ENCODE peak calls at places on chromosomes 4 and X, in nine cellular contexts. One of them, this sample, is unnamed.

GRCh38 chrX:39894626-39895025 is 203.1 kb downstream of the BCOR start:
- DNase-seq in breast epithelium: no peak
- DNase-seq in uterus: no peak
- DNase-seq in ovary: no peak
- DNase-seq in IMR-90: no peak
- DNase-seq in spleen: no peak
- DNase-seq in stomach: peak; percentile 33
- DNase-seq in sigmoid colon: no peak
- DNase-seq in NB4: no peak
- DNase-seq in this sample: peak; percentile 66

GRCh38 chr4:109166586-109166985 is 135.9 kb downstream of the COL25A1 start:
- DNase-seq in breast epithelium: no peak
- DNase-seq in uterus: no peak
- DNase-seq in ovary: no peak
- DNase-seq in IMR-90: no peak
- DNase-seq in spleen: no peak
- DNase-seq in stomach: no peak
- DNase-seq in sigmoid colon: no peak
- DNase-seq in NB4: no peak
- DNase-seq in this sample: no peak

GRCh38 chr4:80136238-80136637 is 61.1 kb upstream of the PRDM8 start:
- DNase-seq in breast epithelium: no peak
- DNase-seq in uterus: no peak
- DNase-seq in ovary: no peak
- DNase-seq in IMR-90: no peak
- DNase-seq in spleen: no peak
- DNase-seq in stomach: no peak
- DNase-seq in sigmoid colon: no peak
- DNase-seq in NB4: no peak
- DNase-seq in this sample: no peak

GRCh38 chr4:10302096-10302495 is 155.1 kb downstream of the ZNF518B start:
- DNase-seq in breast epithelium: no peak
- DNase-seq in uterus: no peak
- DNase-seq in ovary: no peak
- DNase-seq in IMR-90: no peak
- DNase-seq in spleen: no peak
- DNase-seq in stomach: no peak
- DNase-seq in sigmoid colon: no peak
- DNase-seq in NB4: no peak
- DNase-seq in this sample: no peak

GRCh38 chrX:11420851-11421250 is 127.6 kb downstream of the AMELX start:
- DNase-seq in breast epithelium: no peak
- DNase-seq in uterus: no peak
- DNase-seq in ovary: no peak
- DNase-seq in IMR-90: no peak
- DNase-seq in spleen: no peak
- DNase-seq in stomach: no peak
- DNase-seq in sigmoid colon: no peak
- DNase-seq in NB4: no peak
- DNase-seq in this sample: no peak

GRCh38 chrX:118219866-118220265 is 103.3 kb upstream of the KLHL13 start:
- DNase-seq in breast epithelium: no peak
- DNase-seq in uterus: no peak
- DNase-seq in ovary: no peak
- DNase-seq in IMR-90: no peak
- DNase-seq in spleen: no peak
- DNase-seq in stomach: no peak
- DNase-seq in sigmoid colon: no peak
- DNase-seq in NB4: no peak
- DNase-seq in this sample: no peak

GRCh38 chr4:106628616-106629606 is 260.3 kb upstream of the GIMD1 start:
- DNase-seq in breast epithelium: no peak
- DNase-seq in uterus: no peak
- DNase-seq in ovary: no peak
- DNase-seq in IMR-90: no peak
- DNase-seq in spleen: no peak
- DNase-seq in stomach: no peak
- DNase-seq in sigmoid colon: no peak
- DNase-seq in NB4: no peak
- DNase-seq in this sample: no peak

GRCh38 chr4:99334880-99335279 is 13.7 kb upstream of the ADH1B start:
- DNase-seq in breast epithelium: no peak
- DNase-seq in uterus: no peak
- DNase-seq in ovary: no peak
- DNase-seq in IMR-90: no peak
- DNase-seq in spleen: no peak
- DNase-seq in stomach: no peak
- DNase-seq in sigmoid colon: no peak
- DNase-seq in NB4: no peak
- DNase-seq in this sample: no peak

GRCh38 chr4:87270144-87270543 is 49.7 kb upstream of the KLHL8 start:
- DNase-seq in breast epithelium: no peak
- DNase-seq in uterus: no peak
- DNase-seq in ovary: no peak
- DNase-seq in IMR-90: peak; percentile 52
- DNase-seq in spleen: no peak
- DNase-seq in stomach: no peak
- DNase-seq in sigmoid colon: no peak
- DNase-seq in NB4: peak; percentile 60
- DNase-seq in this sample: no peak

GRCh38 chr4:11743236-11743635 is 314.5 kb upstream of the HS3ST1 start:
- DNase-seq in breast epithelium: no peak
- DNase-seq in uterus: no peak
- DNase-seq in ovary: no peak
- DNase-seq in IMR-90: peak; percentile 17
- DNase-seq in spleen: no peak
- DNase-seq in stomach: no peak
- DNase-seq in sigmoid colon: no peak
- DNase-seq in NB4: no peak
- DNase-seq in this sample: no peak

DNA sequence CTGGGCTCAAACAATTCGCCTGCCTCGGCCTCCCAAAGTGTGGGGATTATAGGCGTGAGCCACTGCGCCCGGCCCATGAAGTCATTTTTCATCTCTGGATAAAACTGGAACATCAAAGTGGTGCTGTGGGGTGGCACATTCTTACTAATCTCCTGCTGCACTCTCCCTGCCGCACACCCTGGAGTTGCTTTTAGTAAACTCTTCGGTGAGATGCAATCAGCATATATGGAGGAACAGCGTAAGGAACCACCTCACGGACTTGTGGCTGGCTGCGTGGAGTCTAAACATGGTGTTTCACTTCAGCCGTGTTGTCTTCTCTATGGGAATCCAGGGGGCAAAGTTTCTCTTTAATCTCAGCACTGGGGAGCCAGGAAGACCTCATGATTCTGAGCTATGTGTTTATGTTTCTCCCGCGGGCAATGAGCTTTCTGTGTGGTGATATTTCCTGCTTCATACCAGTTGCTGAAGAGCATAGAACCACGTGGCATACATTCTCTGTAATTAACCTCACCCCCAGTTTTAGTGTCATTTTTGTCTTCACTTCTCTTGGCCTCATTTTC is 2.1 kb upstream of the RHOH start:
- DNase-seq in breast epithelium: no peak
- DNase-seq in uterus: no peak
- DNase-seq in ovary: no peak
- DNase-seq in IMR-90: peak; percentile 45
- DNase-seq in spleen: no peak
- DNase-seq in stomach: no peak
- DNase-seq in sigmoid colon: no peak
- DNase-seq in NB4: peak; percentile 43
- DNase-seq in this sample: no peak
- TF ChIP-seq POLR2A in breast epithelium: no peak
- TF ChIP-seq POLR2A in uterus: no peak
- TF ChIP-seq POLR2A in ovary: no peak
- TF ChIP-seq POLR2A in IMR-90: no peak
- TF ChIP-seq POLR2A in spleen: peak; percentile 11
- TF ChIP-seq POLR2A in stomach: no peak
- TF ChIP-seq POLR2A in sigmoid colon: no peak
- TF ChIP-seq POLR2A in NB4: no peak
- TF ChIP-seq POLR2A in this sample: no peak

DNA sequence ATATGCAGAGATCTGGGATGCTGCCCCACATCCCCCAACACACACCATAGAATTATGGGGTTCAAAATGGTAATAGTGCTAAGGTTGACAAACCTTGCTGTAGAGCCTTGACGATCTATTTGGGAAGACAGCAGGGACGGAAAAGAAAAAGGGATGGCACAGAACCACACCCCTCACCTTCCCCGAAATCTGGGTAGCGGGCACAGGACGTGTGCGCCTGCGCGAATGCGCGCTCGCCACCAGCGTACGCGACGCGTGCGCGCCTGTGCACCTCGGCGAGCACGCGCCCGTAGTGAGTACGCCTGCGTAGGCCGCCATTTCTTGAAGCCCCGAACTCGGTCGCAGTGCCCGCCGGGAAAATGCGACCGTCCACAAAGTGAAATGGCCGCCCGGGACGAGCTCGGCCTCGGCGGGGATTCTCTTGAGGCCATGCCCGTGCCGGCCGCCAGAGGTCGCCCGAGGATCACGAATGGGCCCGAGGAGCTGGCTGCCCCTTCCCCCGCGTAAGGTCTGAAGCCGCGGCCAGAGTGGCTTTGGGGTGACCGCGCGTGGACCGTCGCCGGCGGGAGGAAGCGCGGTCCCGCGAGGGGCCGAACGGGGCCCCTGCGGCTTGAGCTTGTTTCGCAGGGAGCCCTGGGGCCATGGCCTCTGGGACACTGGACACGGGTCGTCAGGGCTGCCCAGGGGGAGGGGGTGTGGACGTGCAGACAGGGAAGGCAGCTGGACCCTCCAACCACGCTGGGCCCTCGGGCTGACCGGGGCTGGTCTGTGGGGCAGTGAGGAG is 43.7 kb downstream of the ZNF185 start:
- DNase-seq in breast epithelium: peak; percentile 88
- DNase-seq in uterus: peak; percentile 91
- DNase-seq in ovary: peak; percentile 93
- DNase-seq in IMR-90: peak; percentile 89
- DNase-seq in spleen: peak; percentile 97
- DNase-seq in stomach: peak; percentile 92
- DNase-seq in sigmoid colon: peak; percentile 95
- DNase-seq in NB4: peak; percentile 93
- DNase-seq in this sample: peak; percentile 89
- TF ChIP-seq POLR2A in breast epithelium: no peak
- TF ChIP-seq POLR2A in uterus: peak; percentile 26
- TF ChIP-seq POLR2A in ovary: no peak
- TF ChIP-seq POLR2A in IMR-90: peak; percentile 26
- TF ChIP-seq POLR2A in spleen: no peak
- TF ChIP-seq POLR2A in stomach: no peak
- TF ChIP-seq POLR2A in sigmoid colon: no peak
- TF ChIP-seq POLR2A in NB4: peak; percentile 71
- TF ChIP-seq POLR2A in this sample: no peak

GRCh38 chr4:1952046-1952700 is 56.6 kb downstream of the NELFA start:
- DNase-seq in breast epithelium: no peak
- DNase-seq in uterus: no peak
- DNase-seq in ovary: no peak
- DNase-seq in IMR-90: no peak
- DNase-seq in spleen: no peak
- DNase-seq in stomach: no peak
- DNase-seq in sigmoid colon: no peak
- DNase-seq in NB4: no peak
- DNase-seq in this sample: no peak
- TF ChIP-seq POLR2A in breast epithelium: no peak
- TF ChIP-seq POLR2A in uterus: no peak
- TF ChIP-seq POLR2A in ovary: no peak
- TF ChIP-seq POLR2A in IMR-90: no peak
- TF ChIP-seq POLR2A in spleen: no peak
- TF ChIP-seq POLR2A in stomach: no peak
- TF ChIP-seq POLR2A in sigmoid colon: no peak
- TF ChIP-seq POLR2A in NB4: no peak
- TF ChIP-seq POLR2A in this sample: no peak

DNA sequence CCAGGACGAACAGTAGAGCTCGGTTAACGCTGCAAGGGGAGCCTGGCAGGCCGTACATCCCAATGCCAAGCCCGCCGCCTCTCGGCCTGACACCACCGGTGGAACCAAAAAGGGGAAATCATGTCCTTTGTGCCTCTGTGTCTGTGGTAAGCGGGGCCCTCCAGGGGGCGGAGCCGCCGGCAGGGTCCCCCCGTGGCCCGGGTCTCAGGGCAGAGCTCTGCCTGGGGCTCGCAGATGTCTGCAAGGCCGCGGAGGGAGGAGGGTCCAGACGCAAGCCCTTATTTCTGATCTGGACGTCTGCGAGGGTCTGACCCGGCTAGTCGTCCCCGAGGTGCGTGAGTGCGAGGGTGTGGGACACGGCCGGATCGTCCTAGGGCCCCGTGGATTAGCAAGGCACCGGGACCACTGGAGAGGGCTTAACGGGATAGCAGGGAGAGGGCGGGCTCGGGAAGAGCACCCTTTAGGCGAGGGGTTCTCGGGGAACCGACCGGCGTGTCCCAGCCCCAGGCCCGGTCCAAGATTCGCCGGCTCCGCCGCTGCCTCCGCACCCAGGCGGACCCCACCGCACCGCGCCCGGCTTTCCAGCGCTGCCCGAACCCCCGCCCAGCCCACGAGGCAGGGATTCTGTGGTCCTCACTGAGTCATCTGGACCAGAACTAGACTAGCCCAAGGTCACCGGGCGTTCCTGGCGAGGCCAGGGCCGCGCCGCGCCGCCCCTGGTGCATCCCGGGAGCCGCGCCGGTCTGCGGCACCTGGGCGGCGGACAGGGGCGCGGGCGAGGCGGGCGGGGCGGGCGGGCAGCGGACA is 858 bp upstream of the FAM193A start:
- DNase-seq in breast epithelium: no peak
- DNase-seq in uterus: no peak
- DNase-seq in ovary: no peak
- DNase-seq in IMR-90: peak; percentile 5
- DNase-seq in spleen: peak; percentile 93
- DNase-seq in stomach: peak; percentile 35
- DNase-seq in sigmoid colon: peak; percentile 80
- DNase-seq in NB4: peak; percentile 96
- DNase-seq in this sample: no peak
- TF ChIP-seq POLR2A in breast epithelium: no peak
- TF ChIP-seq POLR2A in uterus: no peak
- TF ChIP-seq POLR2A in ovary: peak; percentile 60
- TF ChIP-seq POLR2A in IMR-90: peak; percentile 66
- TF ChIP-seq POLR2A in spleen: no peak
- TF ChIP-seq POLR2A in stomach: no peak
- TF ChIP-seq POLR2A in sigmoid colon: no peak
- TF ChIP-seq POLR2A in NB4: peak; percentile 63
- TF ChIP-seq POLR2A in this sample: no peak

DNA sequence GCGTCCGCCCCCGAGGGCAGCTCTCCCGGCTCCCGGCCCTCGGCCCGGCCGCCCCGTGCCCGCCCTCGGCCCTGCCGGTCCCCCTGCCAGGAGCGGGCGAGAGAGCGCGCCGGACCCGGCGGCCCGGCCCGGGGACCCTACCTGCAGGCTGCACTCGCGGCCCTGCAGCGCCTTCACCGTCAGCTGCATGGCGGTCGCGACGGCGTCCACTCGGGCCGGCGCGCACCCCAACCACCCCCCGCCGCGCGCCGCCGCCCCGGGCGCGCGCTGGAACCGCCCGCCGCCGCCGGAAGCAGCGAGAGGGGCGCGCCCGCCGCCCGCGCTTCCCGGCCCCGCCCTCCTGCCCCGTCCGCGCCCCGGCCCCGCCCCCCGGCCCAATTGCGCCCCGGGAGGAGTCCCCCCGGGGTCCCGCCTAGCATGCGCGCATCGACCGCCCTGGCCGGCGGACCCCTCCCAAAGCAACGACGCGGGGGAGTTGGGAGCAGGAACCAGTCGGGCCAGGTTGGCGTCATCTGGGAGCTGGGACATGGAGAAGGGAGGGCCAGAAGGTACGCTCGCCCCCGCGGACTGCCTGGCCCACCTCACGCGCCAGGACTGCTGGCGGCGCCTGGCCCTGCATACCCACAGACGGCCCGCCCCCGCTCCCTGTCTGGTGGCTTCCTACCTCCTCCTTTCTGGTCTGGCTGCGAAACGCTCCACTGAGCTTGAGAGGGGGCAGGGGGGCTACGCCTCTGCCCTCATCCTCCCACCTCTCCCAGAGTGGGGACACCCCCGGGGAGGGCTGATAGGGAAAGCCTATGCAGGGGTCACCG is at the start of gene UBL4A:
- DNase-seq in breast epithelium: peak; percentile 57
- DNase-seq in uterus: peak; percentile 76
- DNase-seq in ovary: peak; percentile 83
- DNase-seq in IMR-90: peak; percentile 11
- DNase-seq in spleen: peak; percentile 88
- DNase-seq in stomach: peak; percentile 63
- DNase-seq in sigmoid colon: peak; percentile 82
- DNase-seq in NB4: peak; percentile 75
- DNase-seq in this sample: peak; percentile 81
- TF ChIP-seq POLR2A in breast epithelium: no peak
- TF ChIP-seq POLR2A in uterus: no peak
- TF ChIP-seq POLR2A in ovary: no peak
- TF ChIP-seq POLR2A in IMR-90: no peak
- TF ChIP-seq POLR2A in spleen: no peak
- TF ChIP-seq POLR2A in stomach: no peak
- TF ChIP-seq POLR2A in sigmoid colon: no peak
- TF ChIP-seq POLR2A in NB4: peak; percentile 45
- TF ChIP-seq POLR2A in this sample: peak; percentile 67